ENCODE peak calls at places on chromosomes 12 and 14, in five cellular contexts. M is astrocyte, P is neural progenitor cell, Z is hepatocyte, J is HCT116. O is an unnamed sample.

GRCh38 chr14:68939893-68940613 is 39.0 kb downstream of the ACTN1 start:
- DNase-seq in M (peak; percentile 98), P (peak; percentile 87), Z (peak; percentile 80), J (no peak), O (peak; percentile 80)

GRCh38 chr14:55373784-55374725 is 37.6 kb downstream of the ATG14 start:
- DNase-seq in M (peak; percentile 76), P (no peak), Z (peak; percentile 42), J (peak; percentile 40), O (peak; percentile 46)

GRCh38 chr12:124323771-124324530 is 29.1 kb downstream of the RFLNA start:
- DNase-seq in M (peak; percentile 42), P (no peak), Z (no peak), J (no peak), O (no peak)

GRCh38 chr12:105457026-105457425 is 126.5 kb downstream of the C12orf75 start:
- DNase-seq in M (peak; percentile 65), P (no peak), Z (no peak), J (no peak), O (no peak)

GRCh38 chr14:106268013-106268727 is 741.8 kb downstream of the TMEM121 start:
- DNase-seq in M (no peak), P (no peak), Z (no peak), J (no peak), O (no peak)

GRCh38 chr12:121334513-121335343 is 17.5 kb downstream of the ANAPC5 start:
- DNase-seq in M (peak; percentile 61), P (peak; percentile 72), Z (peak; percentile 86), J (peak; percentile 46), O (peak; percentile 46)

GRCh38 chr12:93784339-93785086 is 107.3 kb downstream of the CRADD start:
- DNase-seq in M (peak; percentile 93), P (peak; percentile 72), Z (peak; percentile 34), J (peak; percentile 41), O (peak; percentile 86)

GRCh38 chr12:92439397-92439779 is 263.4 kb upstream of the PLEKHG7 start:
- DNase-seq in M (peak; percentile 35), P (no peak), Z (no peak), J (no peak), O (peak; percentile 61)

GRCh38 chr14:90940318-90940962 is 120.0 kb downstream of the RPS6KA5 start:
- DNase-seq in M (no peak), P (no peak), Z (no peak), J (no peak), O (no peak)

GRCh38 chr12:47276253-47277070 is 196.7 kb upstream of the AMIGO2 start:
- DNase-seq in M (no peak), P (no peak), Z (peak; percentile 53), J (no peak), O (peak; percentile 64)

GRCh38 chr12:115999582-115999981 is 277.9 kb downstream of the MED13L start:
- DNase-seq in M (no peak), P (no peak), Z (no peak), J (no peak), O (no peak)

GRCh38 chr14:104794099-104794498 is 1.4 kb downstream of the AKT1 start:
- DNase-seq in M (peak; percentile 47), P (peak; percentile 78), Z (peak; percentile 67), J (no peak), O (peak; percentile 50)

GRCh38 chr12:47903151-47903611 is 1.6 kb downstream of the VDR start:
- DNase-seq in M (peak; percentile 87), P (no peak), Z (peak; percentile 44), J (no peak), O (no peak)

GRCh38 chr14:70821916-70822705 is 12.8 kb upstream of the MAP3K9 start:
- DNase-seq in M (peak; percentile 54), P (peak; percentile 84), Z (peak; percentile 77), J (no peak), O (no peak)

GRCh38 chr14:102275866-102276265 is 29.1 kb downstream of the MOK start:
- DNase-seq in M (no peak), P (no peak), Z (no peak), J (no peak), O (no peak)

GRCh38 chr12:94777936-94778335 is 127.6 kb upstream of the TMCC3 start:
- DNase-seq in M (no peak), P (no peak), Z (no peak), J (no peak), O (no peak)

GRCh38 chr12:70815866-70816470 is 104.6 kb downstream of the PTPRR start:
- DNase-seq in M (no peak), P (no peak), Z (no peak), J (no peak), O (no peak)

GRCh38 chr12:124303579-124304313 is 8.9 kb downstream of the RFLNA start:
- DNase-seq in M (no peak), P (no peak), Z (no peak), J (no peak), O (no peak)

GRCh38 chr12:63753743-63754142 is 26.0 kb upstream of the RXYLT1 start:
- DNase-seq in M (no peak), P (no peak), Z (no peak), J (no peak), O (no peak)

GRCh38 chr14:58238252-58239247 is 6.1 kb upstream of the PSMA3 start:
- DNase-seq in M (peak; percentile 6), P (no peak), Z (peak; percentile 54), J (no peak), O (no peak)

GRCh38 chr12:33605776-33606175 is 166.2 kb upstream of the SYT10 start:
- DNase-seq in M (no peak), P (peak; percentile 47), Z (peak; percentile 44), J (no peak), O (no peak)

GRCh38 chr12:93317227-93317626 is 60.5 kb upstream of the NUDT4 start:
- DNase-seq in M (no peak), P (no peak), Z (peak; percentile 68), J (no peak), O (peak; percentile 50)

GRCh38 chr12:1474567-1475153 is 119.7 kb downstream of the FBXL14 start:
- DNase-seq in M (peak; percentile 93), P (peak; percentile 71), Z (peak; percentile 25), J (peak; percentile 43), O (no peak)

GRCh38 chr14:83133986-83134664 is 1600.5 kb upstream of the SEL1L start:
- DNase-seq in M (no peak), P (peak; percentile 69), Z (no peak), J (no peak), O (no peak)

GRCh38 chr12:88895634-88896033 is 315.4 kb upstream of the KITLG start:
- DNase-seq in M (no peak), P (no peak), Z (no peak), J (no peak), O (no peak)

GRCh38 chr14:102063092-102063807 is 23.6 kb downstream of the HSP90AA1 start:
- DNase-seq in M (peak; percentile 78), P (peak; percentile 65), Z (peak; percentile 87), J (peak; percentile 91), O (peak; percentile 95)

GRCh38 chr12:30977124-30977523 is 50.6 kb downstream of the TSPAN11 start:
- DNase-seq in M (no peak), P (no peak), Z (no peak), J (no peak), O (no peak)

GRCh38 chr12:96136129-96136528 is 58.0 kb upstream of the ELK3 start:
- DNase-seq in M (peak; percentile 91), P (no peak), Z (peak; percentile 16), J (no peak), O (no peak)

GRCh38 chr14:80172380-80173055 is 38.8 kb downstream of the DIO2 start:
- DNase-seq in M (peak; percentile 23), P (no peak), Z (no peak), J (no peak), O (no peak)

GRCh38 chr12:126224032-126224431 is 1158.8 kb downstream of the AACS start:
- DNase-seq in M (no peak), P (no peak), Z (no peak), J (no peak), O (no peak)

GRCh38 chr14:88866305-88866704 is 41.9 kb downstream of the TTC8 start:
- DNase-seq in M (peak; percentile 58), P (peak; percentile 7), Z (no peak), J (no peak), O (no peak)

GRCh38 chr12:68497702-68498101 is 113.0 kb upstream of the RAP1B start:
- DNase-seq in M (peak; percentile 100), P (no peak), Z (no peak), J (peak; percentile 23), O (peak; percentile 87)

GRCh38 chr12:113136128-113136989 is 798 bp upstream of the RASAL1 start:
- DNase-seq in M (no peak), P (no peak), Z (no peak), J (peak; percentile 22), O (peak; percentile 36)

GRCh38 chr12:114667669-114668150 is 16.3 kb downstream of the TBX3 start:
- DNase-seq in M (no peak), P (no peak), Z (no peak), J (no peak), O (no peak)
- TF ChIP-seq EZH2 in M (peak; percentile 42), P (peak; percentile 85), Z (no peak), J (no peak), O (no peak)

GRCh38 chr12:132130690-132131089 is 13.4 kb downstream of the DDX51 start:
- DNase-seq in M (no peak), P (no peak), Z (no peak), J (no peak), O (no peak)

GRCh38 chr12:132131952-132132351 is 12.2 kb downstream of the DDX51 start:
- DNase-seq in M (no peak), P (no peak), Z (no peak), J (no peak), O (no peak)

GRCh38 chr12:132132609-132133430 is 11.3 kb downstream of the DDX51 start:
- DNase-seq in M (no peak), P (no peak), Z (no peak), J (no peak), O (no peak)

GRCh38 chr12:132131229-132131628 is 12.9 kb downstream of the DDX51 start:
- DNase-seq in M (no peak), P (no peak), Z (no peak), J (no peak), O (no peak)

GRCh38 chr12:132133952-132134652 is 10.0 kb downstream of the DDX51 start:
- DNase-seq in M (no peak), P (peak; percentile 41), Z (no peak), J (no peak), O (no peak)
- TF ChIP-seq CTCF in M (no peak), P (peak; percentile 16), Z (no peak), J (no peak), O (no peak)

DNA sequence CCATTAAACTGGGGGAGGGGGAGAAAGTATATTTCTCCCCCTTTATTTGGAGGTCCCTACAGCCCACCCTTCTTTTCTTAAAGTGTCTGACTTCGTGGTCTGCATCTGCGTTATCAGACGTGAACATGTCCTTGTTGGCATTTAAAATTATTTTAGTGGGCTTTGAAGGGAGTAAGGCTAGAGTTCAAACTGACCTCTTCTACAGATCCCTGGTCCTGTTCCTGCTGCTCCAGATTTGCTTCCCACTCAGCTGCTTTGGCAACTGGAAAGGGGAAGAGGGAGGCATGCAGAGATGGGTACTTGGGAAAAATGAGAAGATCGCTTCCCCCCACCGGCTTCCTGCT is 611 bp upstream of the SIX6 start:
- DNase-seq in M (no peak), P (no peak), Z (no peak), J (no peak), O (no peak)
- TF ChIP-seq EZH2 in M (no peak), P (no peak), Z (no peak), J (no peak), O (no peak)

GRCh38 chr12:23055004-23055403 is 430.0 kb downstream of the ETNK1 start:
- DNase-seq in M (peak; percentile 2), P (peak; percentile 78), Z (peak; percentile 54), J (peak; percentile 8), O (peak; percentile 2)
- TF ChIP-seq CTCF in M (peak; percentile 55), P (peak; percentile 85), Z (peak; percentile 61), J (peak; percentile 39), O (peak; percentile 52)

GRCh38 chr12:57242329-57242690 is 8.7 kb downstream of the STAC3 start:
- DNase-seq in M (no peak), P (no peak), Z (no peak), J (no peak), O (no peak)
- TF ChIP-seq EZH2 in M (no peak), P (no peak), Z (no peak), J (no peak), O (no peak)